ENCODE peak calls at places on chromosomes 11 and 22, in five cellular contexts. C is PC-3; K is activated CD8-positive, alpha-beta T cell treated with anti-CD3 and anti-CD28 coated beads, Interleukin-2, amount 10 ng/mL, durations not matched to agents 7 days and 5 days; J is activated naive CD8-positive, alpha-beta T cell treated with anti-CD3 and anti-CD28 coated beads, Interleukin-2, amount 50 U/mL, for 24 hours; N is activated CD4-positive, alpha-beta T cell treated with anti-CD3 and anti-CD28 coated beads for 48 hours. P is an unnamed sample.

GRCh38 chr11:76245720-76246119 is 39.4 kb upstream of the WNT11 start:
- DNase-seq in N (no peak), K (no peak), J (no peak), C (no peak), P (no peak)

GRCh38 chr22:47954107-47954506 is 1191.7 kb downstream of the TBC1D22A start:
- DNase-seq in N (no peak), J (no peak), C (no peak), K (no peak), P (no peak)

GRCh38 chr22:29813563-29813962 is 24.5 kb downstream of the ASCC2 start:
- DNase-seq in K (no peak), N (no peak), C (peak; percentile 55), J (no peak), P (no peak)

GRCh38 chr11:82225930-82226329 is 507.7 kb downstream of the FAM181B start:
- DNase-seq in C (no peak), N (no peak), J (no peak), K (no peak), P (no peak)

GRCh38 chr11:34512810-34513673 is 552 bp downstream of the ELF5 start:
- DNase-seq in K (peak; percentile 58), C (peak; percentile 70), J (peak; percentile 60), N (peak; percentile 74), P (peak; percentile 56)

GRCh38 chr11:22079133-22079847 is 113.6 kb upstream of the ANO5 start:
- DNase-seq in J (no peak), N (no peak), C (no peak), K (no peak), P (no peak)

GRCh38 chr11:16612801-16613400 is 125.5 kb upstream of the C11orf58 start:
- DNase-seq in K (no peak), J (no peak), N (no peak), C (no peak), P (no peak)

GRCh38 chr11:109914038-109914437 is 179.2 kb upstream of the ZC3H12C start:
- DNase-seq in J (no peak), C (peak; percentile 84), N (no peak), K (no peak), P (no peak)

GRCh38 chr22:44597616-44598015 is 99.6 kb upstream of the RTL6 start:
- DNase-seq in J (no peak), C (no peak), K (no peak), N (no peak), P (no peak)

GRCh38 chr11:82989628-82990404 is 81.9 kb downstream of the RAB30 start:
- DNase-seq in N (no peak), J (no peak), K (no peak), C (no peak), P (no peak)

P was measured in DND-41.